ENCODE peak calls at places on chromosomes 3 and 15, in four cellular contexts. One of them, this sample, is unnamed.

GRCh38 chr3:139326707-139327106 is 17.1 kb upstream of the MRPS22 start:
- DNase-seq in stimulated activated CD4-positive, alpha-beta T cell treated with anti-CD3 and anti-CD28 coated beads, Interleukin-15, amount 100 ng/mL, for 24 hours: no peak
- DNase-seq in NCI-H510A treated with DMSO at 0.1 percent for 48 hours: no peak
- DNase-seq in fibroblast of mammary gland: no peak
- DNase-seq in this sample: no peak

GRCh38 chr3:24485511-24485910 is 9.1 kb downstream of the THRB start:
- DNase-seq in stimulated activated CD4-positive, alpha-beta T cell treated with anti-CD3 and anti-CD28 coated beads, Interleukin-15, amount 100 ng/mL, for 24 hours: no peak
- DNase-seq in fibroblast of mammary gland: peak; percentile 45
- DNase-seq in NCI-H510A treated with DMSO at 0.1 percent for 48 hours: no peak
- DNase-seq in this sample: no peak

GRCh38 chr3:48466386-48467109 is 20.0 kb downstream of the ATRIP start:
- DNase-seq in NCI-H510A treated with DMSO at 0.1 percent for 48 hours: no peak
- DNase-seq in fibroblast of mammary gland: no peak
- DNase-seq in stimulated activated CD4-positive, alpha-beta T cell treated with anti-CD3 and anti-CD28 coated beads, Interleukin-15, amount 100 ng/mL, for 24 hours: peak; percentile 55
- DNase-seq in this sample: no peak

GRCh38 chr3:15319575-15319974 is 12.8 kb downstream of the SH3BP5 start:
- DNase-seq in stimulated activated CD4-positive, alpha-beta T cell treated with anti-CD3 and anti-CD28 coated beads, Interleukin-15, amount 100 ng/mL, for 24 hours: no peak
- DNase-seq in NCI-H510A treated with DMSO at 0.1 percent for 48 hours: peak; percentile 80
- DNase-seq in fibroblast of mammary gland: peak; percentile 95
- DNase-seq in this sample: no peak

GRCh38 chr15:32828507-32829186 is 110.8 kb downstream of the GREM1 start:
- DNase-seq in stimulated activated CD4-positive, alpha-beta T cell treated with anti-CD3 and anti-CD28 coated beads, Interleukin-15, amount 100 ng/mL, for 24 hours: no peak
- DNase-seq in fibroblast of mammary gland: peak; percentile 96
- DNase-seq in NCI-H510A treated with DMSO at 0.1 percent for 48 hours: no peak
- DNase-seq in this sample: no peak

GRCh38 chr3:33355611-33356010 is 78.4 kb downstream of the FBXL2 start:
- DNase-seq in fibroblast of mammary gland: peak; percentile 76
- DNase-seq in NCI-H510A treated with DMSO at 0.1 percent for 48 hours: no peak
- DNase-seq in stimulated activated CD4-positive, alpha-beta T cell treated with anti-CD3 and anti-CD28 coated beads, Interleukin-15, amount 100 ng/mL, for 24 hours: no peak
- DNase-seq in this sample: no peak

GRCh38 chr3:9791790-9792404 is 376 bp downstream of the TADA3 start:
- DNase-seq in NCI-H510A treated with DMSO at 0.1 percent for 48 hours: no peak
- DNase-seq in stimulated activated CD4-positive, alpha-beta T cell treated with anti-CD3 and anti-CD28 coated beads, Interleukin-15, amount 100 ng/mL, for 24 hours: no peak
- DNase-seq in fibroblast of mammary gland: no peak
- DNase-seq in this sample: no peak

GRCh38 chr3:182969277-182969676 is 11.1 kb downstream of the DCUN1D1 start:
- DNase-seq in fibroblast of mammary gland: peak; percentile 61
- DNase-seq in stimulated activated CD4-positive, alpha-beta T cell treated with anti-CD3 and anti-CD28 coated beads, Interleukin-15, amount 100 ng/mL, for 24 hours: no peak
- DNase-seq in NCI-H510A treated with DMSO at 0.1 percent for 48 hours: no peak
- DNase-seq in this sample: no peak

GRCh38 chr3:195033531-195034091 is 237.3 kb downstream of the XXYLT1 start:
- DNase-seq in stimulated activated CD4-positive, alpha-beta T cell treated with anti-CD3 and anti-CD28 coated beads, Interleukin-15, amount 100 ng/mL, for 24 hours: no peak
- DNase-seq in fibroblast of mammary gland: no peak
- DNase-seq in NCI-H510A treated with DMSO at 0.1 percent for 48 hours: peak; percentile 35
- DNase-seq in this sample: no peak

GRCh38 chr3:196650740-196651311 is 11.3 kb downstream of the NRROS start:
- DNase-seq in fibroblast of mammary gland: peak; percentile 98
- DNase-seq in NCI-H510A treated with DMSO at 0.1 percent for 48 hours: peak; percentile 69
- DNase-seq in stimulated activated CD4-positive, alpha-beta T cell treated with anti-CD3 and anti-CD28 coated beads, Interleukin-15, amount 100 ng/mL, for 24 hours: peak; percentile 41
- DNase-seq in this sample: no peak

GRCh38 chr3:12289562-12289961 is 692 bp downstream of the PPARG start:
- DNase-seq in stimulated activated CD4-positive, alpha-beta T cell treated with anti-CD3 and anti-CD28 coated beads, Interleukin-15, amount 100 ng/mL, for 24 hours: no peak
- DNase-seq in fibroblast of mammary gland: no peak
- DNase-seq in NCI-H510A treated with DMSO at 0.1 percent for 48 hours: no peak
- DNase-seq in this sample: no peak

GRCh38 chr3:50806806-50807205 is 132.1 kb downstream of the DOCK3 start:
- DNase-seq in fibroblast of mammary gland: no peak
- DNase-seq in NCI-H510A treated with DMSO at 0.1 percent for 48 hours: no peak
- DNase-seq in stimulated activated CD4-positive, alpha-beta T cell treated with anti-CD3 and anti-CD28 coated beads, Interleukin-15, amount 100 ng/mL, for 24 hours: no peak
- DNase-seq in this sample: no peak

GRCh38 chr3:115322901-115323300 is 175.8 kb upstream of the ZBTB20 start:
- DNase-seq in fibroblast of mammary gland: no peak
- DNase-seq in stimulated activated CD4-positive, alpha-beta T cell treated with anti-CD3 and anti-CD28 coated beads, Interleukin-15, amount 100 ng/mL, for 24 hours: no peak
- DNase-seq in NCI-H510A treated with DMSO at 0.1 percent for 48 hours: no peak
- DNase-seq in this sample: no peak

GRCh38 chr3:99895706-99896441 is 78.2 kb downstream of the CMSS1 start:
- DNase-seq in stimulated activated CD4-positive, alpha-beta T cell treated with anti-CD3 and anti-CD28 coated beads, Interleukin-15, amount 100 ng/mL, for 24 hours: no peak
- DNase-seq in NCI-H510A treated with DMSO at 0.1 percent for 48 hours: no peak
- DNase-seq in fibroblast of mammary gland: peak; percentile 94
- DNase-seq in this sample: no peak

GRCh38 chr3:112351823-112352222 is 18.9 kb downstream of the CD200 start:
- DNase-seq in stimulated activated CD4-positive, alpha-beta T cell treated with anti-CD3 and anti-CD28 coated beads, Interleukin-15, amount 100 ng/mL, for 24 hours: no peak
- DNase-seq in fibroblast of mammary gland: no peak
- DNase-seq in NCI-H510A treated with DMSO at 0.1 percent for 48 hours: peak; percentile 2
- DNase-seq in this sample: no peak

GRCh38 chr3:17466028-17466427 is 276.4 kb downstream of the TBC1D5 start:
- DNase-seq in NCI-H510A treated with DMSO at 0.1 percent for 48 hours: no peak
- DNase-seq in fibroblast of mammary gland: peak; percentile 11
- DNase-seq in stimulated activated CD4-positive, alpha-beta T cell treated with anti-CD3 and anti-CD28 coated beads, Interleukin-15, amount 100 ng/mL, for 24 hours: no peak
- DNase-seq in this sample: no peak

GRCh38 chr3:190673157-190673556 is 159.3 kb downstream of the IL1RAP start:
- DNase-seq in fibroblast of mammary gland: peak; percentile 35
- DNase-seq in stimulated activated CD4-positive, alpha-beta T cell treated with anti-CD3 and anti-CD28 coated beads, Interleukin-15, amount 100 ng/mL, for 24 hours: no peak
- DNase-seq in NCI-H510A treated with DMSO at 0.1 percent for 48 hours: no peak
- DNase-seq in this sample: no peak

GRCh38 chr15:38079236-38079635 is 144.8 kb downstream of the TMCO5A start:
- DNase-seq in fibroblast of mammary gland: no peak
- DNase-seq in NCI-H510A treated with DMSO at 0.1 percent for 48 hours: no peak
- DNase-seq in stimulated activated CD4-positive, alpha-beta T cell treated with anti-CD3 and anti-CD28 coated beads, Interleukin-15, amount 100 ng/mL, for 24 hours: no peak
- DNase-seq in this sample: no peak

GRCh38 chr15:96335429-96335807 is 4.9 kb downstream of the NR2F2 start:
- DNase-seq in stimulated activated CD4-positive, alpha-beta T cell treated with anti-CD3 and anti-CD28 coated beads, Interleukin-15, amount 100 ng/mL, for 24 hours: no peak
- DNase-seq in fibroblast of mammary gland: peak; percentile 57
- DNase-seq in NCI-H510A treated with DMSO at 0.1 percent for 48 hours: no peak
- DNase-seq in this sample: no peak

This sample was measured in central memory CD8-positive, alpha-beta T cell.